ENCODE peak calls at places on chromosome 5, in nine cellular contexts. J is tibial nerve; S is astrocyte; X is activated CD8-positive, alpha-beta memory T cell treated with anti-CD3 and anti-CD28 coated beads, Interleukin-2, amount 50 U/mL, for 48 hours; C is NCI-H1694; P is AG04450; R is NCI-H2107; Y is posterior cingulate gyrus; E is BJ. W is an unnamed sample.

GRCh38 chr5:143896981-143897380 is 85.0 kb downstream of the HMHB1 start:
- DNase-seq in E (no peak), Y (no peak), C (no peak), J (no peak), X (no peak), S (peak), R (no peak), P (no peak), W (no peak)

GRCh38 chr5:110916373-110917049 is 155.0 kb upstream of the TSLP start:
- DNase-seq in C (no peak), X (no peak), E (peak), S (peak), Y (no peak), R (no peak), J (no peak), P (peak), W (no peak)

GRCh38 chr5:173231996-173232498 is 3.0 kb downstream of the NKX2-5 start:
- DNase-seq in X (no peak), S (no peak), E (no peak), P (no peak), J (no peak), R (no peak), C (no peak), Y (no peak), W (no peak)

GRCh38 chr5:143515829-143516228 is 112.3 kb upstream of the NR3C1 start:
- DNase-seq in Y (no peak), X (no peak), E (no peak), S (no peak), J (no peak), R (no peak), C (no peak), P (no peak), W (no peak)

GRCh38 chr5:126851441-126852103 is 74.6 kb downstream of the LMNB1 start:
- DNase-seq in Y (no peak), C (no peak), R (no peak), J (peak), P (no peak), X (no peak), E (no peak), S (no peak), W (no peak)

GRCh38 chr5:142151436-142152382 is 43.1 kb downstream of the NDFIP1 start:
- DNase-seq in R (no peak), X (no peak), Y (peak), S (peak), C (peak), P (peak), J (peak), E (no peak), W (no peak)

GRCh38 chr5:57434227-57434640 is 48.4 kb downstream of the ACTBL2 start:
- DNase-seq in Y (no peak), P (no peak), X (no peak), S (peak), J (no peak), E (no peak), R (no peak), C (no peak), W (no peak)

GRCh38 chr5:964821-965220 is 43.8 kb upstream of the NKD2 start:
- DNase-seq in X (no peak), E (no peak), Y (no peak), R (no peak), P (no peak), S (no peak), J (no peak), C (no peak), W (no peak)

GRCh38 chr5:176542596-176543427 is 5.6 kb upstream of the RNF44 start:
- DNase-seq in Y (peak), E (no peak), P (no peak), X (peak), C (no peak), R (no peak), J (no peak), S (no peak), W (no peak)

W was measured in thoracic aorta.